ENCODE peak calls at places on chromosomes 3 and 15, in five cellular contexts. A is stomach; Y is transverse colon; K is CD8-positive, alpha-beta T cell; Z is psoas muscle. P is an unnamed sample.

GRCh38 chr3:197700095-197700494 is 36.6 kb downstream of the RUBCN start:
- DNase-seq in A (no peak), Y (no peak), K (no peak), Z (no peak), P (no peak)

GRCh38 chr3:126114406-126115386 is 30.8 kb upstream of the SLC41A3 start:
- DNase-seq in A (peak; percentile 21), Y (peak; percentile 4), K (no peak), Z (no peak), P (no peak)

GRCh38 chr3:140091143-140091542 is 156.2 kb downstream of the CLSTN2 start:
- DNase-seq in A (no peak), Y (no peak), K (no peak), Z (no peak), P (no peak)

GRCh38 chr3:30233924-30234666 is 372.3 kb upstream of the TGFBR2 start:
- DNase-seq in A (no peak), Y (no peak), K (no peak), Z (no peak), P (no peak)

GRCh38 chr15:65189102-65189740 is 4.1 kb upstream of the CLPX start:
- DNase-seq in A (no peak), Y (no peak), K (no peak), Z (no peak), P (peak; percentile 51)

GRCh38 chr3:176293277-176293676 is 904.0 kb downstream of the TBL1XR1 start:
- DNase-seq in A (no peak), Y (no peak), K (no peak), Z (no peak), P (no peak)

GRCh38 chr3:65596511-65597224 is 442.1 kb downstream of the MAGI1 start:
- DNase-seq in A (no peak), Y (no peak), K (no peak), Z (no peak), P (no peak)

GRCh38 chr15:83845230-83845629 is 191.3 kb downstream of the ADAMTSL3 start:
- DNase-seq in A (no peak), Y (no peak), K (no peak), Z (no peak), P (no peak)

GRCh38 chr3:184332370-184333090 is 4.9 kb upstream of the FAM131A start:
- DNase-seq in A (no peak), Y (no peak), K (no peak), Z (peak; percentile 57), P (no peak)

GRCh38 chr3:145899229-145899628 is 261.8 kb downstream of the PLOD2 start:
- DNase-seq in A (no peak), Y (no peak), K (no peak), Z (no peak), P (no peak)

GRCh38 chr15:78640840-78641733 is at the start of gene CHRNB4:
- DNase-seq in A (no peak), Y (peak; percentile 42), K (no peak), Z (no peak), P (peak; percentile 56)

GRCh38 chr15:29686079-29686425 is 136.2 kb downstream of the TJP1 start:
- DNase-seq in A (no peak), Y (no peak), K (no peak), Z (no peak), P (no peak)

GRCh38 chr15:40118473-40118872 is 9.8 kb upstream of the BMF start:
- DNase-seq in A (no peak), Y (no peak), K (no peak), Z (no peak), P (no peak)

GRCh38 chr3:44242716-44243115 is 1.0 kb downstream of the TOPAZ1 start:
- DNase-seq in A (no peak), Y (no peak), K (no peak), Z (no peak), P (no peak)

GRCh38 chr3:89699229-89699628 is 591.8 kb downstream of the EPHA3 start:
- DNase-seq in A (no peak), Y (peak; percentile 75), K (no peak), Z (no peak), P (no peak)
- H3K4me1 ChIP-seq in A (no peaks in the 10 kb centered on the region), Y (peaks cover 12% of the 10 kb centered on the region), K (no peaks in the 10 kb centered on the region), Z (no peaks in the 10 kb centered on the region), P (no peaks in the 10 kb centered on the region)

DNA sequence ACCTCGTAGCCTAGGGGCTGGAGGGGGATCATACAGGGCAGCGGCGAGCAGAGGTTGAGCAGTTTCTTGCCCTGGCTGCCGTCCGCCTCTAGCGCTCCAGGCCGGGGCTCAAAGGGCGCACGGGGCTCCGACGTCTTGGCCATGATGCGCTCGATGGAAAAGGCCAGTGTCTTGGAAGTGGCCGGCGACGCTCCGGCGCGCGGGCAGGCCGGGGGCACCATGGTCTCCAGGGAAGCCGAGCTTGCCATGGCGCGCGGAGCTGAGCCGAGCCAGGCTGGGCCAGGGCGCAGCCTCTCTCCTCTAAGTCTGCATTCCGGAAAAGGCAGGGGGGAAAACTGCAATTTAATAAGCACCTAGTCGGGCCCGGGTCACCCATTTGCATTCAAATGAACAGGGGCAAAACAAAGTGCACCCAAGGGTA is 719 bp downstream of the FEZF2 start:
- DNase-seq in A (no peak), Y (no peak), K (no peak), Z (no peak), P (no peak)
- H3K27me3 ChIP-seq in A (peaks cover 96% of the 10 kb centered on the region), Y (peaks cover 100% of the 10 kb centered on the region), K (peaks cover 39% of the 10 kb centered on the region), Z (peaks cover 71% of the 10 kb centered on the region), P (no peaks in the 10 kb centered on the region)

GRCh38 chr3:150703756-150704344 is at the start of gene ERICH6:
- DNase-seq in A (peak; percentile 93), Y (peak; percentile 93), K (peak; percentile 79), Z (peak; percentile 95), P (peak; percentile 93)
- TF ChIP-seq CTCF in A (peak; percentile 26), Y (no peak), K (no peak), Z (no peak), P (no peak)

GRCh38 chr3:71433631-71434030 is 149.9 kb downstream of the FOXP1 start:
- DNase-seq in A (no peak), Y (no peak), K (no peak), Z (no peak), P (no peak)
- H3K4me1 ChIP-seq in A (peaks cover 36% of the 10 kb centered on the region), Y (peaks cover 13% of the 10 kb centered on the region), K (peaks cover 90% of the 10 kb centered on the region), Z (peaks cover 12% of the 10 kb centered on the region), P (no peaks in the 10 kb centered on the region)

DNA sequence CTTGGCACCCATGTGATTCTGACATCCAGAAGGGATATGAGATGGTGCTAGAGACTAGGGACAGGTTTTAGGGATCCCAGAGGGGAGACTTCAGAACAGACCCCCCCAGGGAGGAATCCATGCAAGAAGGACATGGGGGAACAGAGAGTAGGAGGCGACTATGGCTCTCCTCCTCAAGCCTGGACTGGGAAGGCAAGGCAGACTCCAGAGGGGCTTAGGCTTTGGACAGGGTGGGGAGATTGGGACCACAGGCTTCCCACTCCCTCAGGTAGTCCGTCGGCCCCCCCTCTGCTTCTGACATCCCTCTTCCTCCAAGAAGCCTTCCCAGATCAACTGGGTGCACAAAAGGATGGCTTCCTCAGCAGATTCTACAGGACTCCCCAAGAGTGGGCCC is 3.0 kb upstream of the VIPR1 start:
- DNase-seq in A (peak; percentile 10), Y (no peak), K (no peak), Z (no peak), P (no peak)
- H3K27me3 ChIP-seq in A (peaks cover 19% of the 10 kb centered on the region), Y (peaks cover 54% of the 10 kb centered on the region), K (peaks cover 7% of the 10 kb centered on the region), Z (peaks cover 10% of the 10 kb centered on the region), P (no peaks in the 10 kb centered on the region)

GRCh38 chr3:59121346-59122144 is 71.7 kb upstream of the CFAP20DC start:
- DNase-seq in A (no peak), Y (no peak), K (no peak), Z (no peak), P (no peak)
- TF ChIP-seq CTCF in A (no peak), Y (no peak), K (no peak), Z (no peak), P (no peak)

GRCh38 chr15:99433757-99434211 is 132.0 kb upstream of the MEF2A start:
- DNase-seq in A (peak; percentile 22), Y (no peak), K (no peak), Z (peak; percentile 8), P (no peak)
- H3K4me1 ChIP-seq in A (peaks cover 32% of the 10 kb centered on the region), Y (peaks cover 28% of the 10 kb centered on the region), K (peaks cover 80% of the 10 kb centered on the region), Z (peaks cover 16% of the 10 kb centered on the region), P (no peaks in the 10 kb centered on the region)